ENCODE peak calls at places on chromosome 13, in six cellular contexts. Q, O, M, V, L and G are unnamed samples.

GRCh38 chr13:33678906-33679657 is 138.9 kb upstream of the RFC3 start:
- DNase-seq in O (no peak), L (peak), V (no peak), Q (no peak), M (peak), G (peak)

GRCh38 chr13:49627831-49628652 is at the start of gene ARL11:
- DNase-seq in Q (peak), L (no peak), O (no peak), M (peak), V (no peak), G (no peak)

GRCh38 chr13:22278336-22278929 is 607.6 kb downstream of the FGF9 start:
- DNase-seq in V (peak), Q (peak), M (peak), O (peak), L (peak), G (peak)

GRCh38 chr13:81872581-81872980 is 1531.7 kb upstream of the SPRY2 start:
- DNase-seq in L (no peak), Q (peak), V (peak), O (peak), M (peak), G (peak)

GRCh38 chr13:67119481-67119883 is 110.7 kb downstream of the PCDH9 start:
- DNase-seq in O (peak), Q (no peak), V (no peak), M (no peak), L (peak), G (peak)

GRCh38 chr13:62129000-62129551 is 713.4 kb upstream of the PCDH20 start:
- DNase-seq in L (no peak), O (no peak), M (no peak), Q (no peak), V (no peak), G (no peak)

GRCh38 chr13:31069808-31070544 is 91.7 kb downstream of the HSPH1 start:
- DNase-seq in Q (no peak), L (no peak), M (no peak), V (no peak), O (no peak), G (peak)

GRCh38 chr13:39498471-39499114 is 104.4 kb downstream of the LHFPL6 start:
- DNase-seq in M (no peak), L (no peak), O (no peak), Q (peak), V (no peak), G (no peak)

GRCh38 chr13:109734002-109734785 is 52.2 kb downstream of the IRS2 start:
- DNase-seq in O (no peak), L (no peak), Q (no peak), V (no peak), M (no peak), G (no peak)

GRCh38 chr13:40779049-40779448 is 8.1 kb upstream of the MRPS31 start:
- DNase-seq in M (no peak), O (no peak), L (no peak), Q (no peak), V (no peak), G (no peak)
- TF ChIP-seq EZH2phosphoT487 in M (no peak), O (no peak), L (no peak), Q (no peak), V (no peak), G (no peak)

DNA sequence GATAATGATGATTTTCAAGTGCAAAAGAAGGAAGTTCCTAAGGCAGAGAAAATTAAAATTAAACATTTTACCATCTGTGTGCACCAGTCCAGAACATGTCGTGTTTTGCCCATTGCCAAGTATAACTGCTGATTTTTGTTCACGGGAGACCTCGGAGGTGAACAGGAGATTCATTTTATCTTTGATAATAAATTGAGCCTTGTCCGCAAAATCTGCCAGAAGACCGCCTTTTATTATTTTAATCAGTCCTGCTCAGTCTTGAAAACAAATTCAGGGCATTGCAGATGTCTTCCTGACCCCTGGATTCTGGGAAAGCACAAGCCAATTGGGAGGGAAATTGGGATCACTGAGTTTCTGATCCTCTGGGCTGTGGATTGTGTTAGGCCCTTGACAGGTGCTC is 165.9 kb downstream of the STK24 start:
- DNase-seq in L (no peak), M (no peak), O (no peak), Q (no peak), V (no peak), G (no peak)
- H3K9ac ChIP-seq in L (no peak), M (no peak), O (no peak), Q (no peak), V (no peak), G (no peak)

DNA sequence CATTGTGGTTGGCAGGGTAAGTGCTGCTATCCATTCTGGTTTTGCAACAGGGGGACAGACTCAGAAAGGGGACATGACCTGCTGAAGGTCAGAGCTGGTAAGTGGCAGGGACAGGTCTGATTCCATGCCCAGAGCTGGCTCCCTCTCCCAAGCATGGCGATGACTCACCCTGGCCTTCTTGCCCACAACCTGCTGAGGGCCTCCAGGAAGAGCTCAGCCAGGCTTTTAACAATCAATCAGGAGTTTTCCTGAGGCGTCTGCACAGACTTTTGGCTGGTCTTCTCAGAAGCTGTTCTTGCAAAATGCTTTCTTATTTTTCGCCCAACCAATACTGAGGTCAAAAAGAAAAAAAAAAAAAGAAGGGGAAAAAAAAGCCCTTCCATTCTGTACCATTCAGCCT is 17.9 kb downstream of the SIAH3 start:
- DNase-seq in L (peak), V (no peak), O (peak), M (no peak), Q (no peak), G (peak)
- TF ChIP-seq EZH2phosphoT487 in L (no peak), V (no peak), O (no peak), M (no peak), Q (no peak), G (no peak)

GRCh38 chr13:26185720-26186119 is 36.4 kb downstream of the RNF6 start:
- DNase-seq in L (no peak), Q (no peak), V (no peak), O (no peak), M (no peak), G (no peak)
- H3K9ac ChIP-seq in L (peak), Q (no peak), V (no peak), O (no peak), M (peak), G (peak)

GRCh38 chr13:111976474-111977183 is 90.3 kb upstream of the SOX1 start:
- DNase-seq in V (peak), M (no peak), L (no peak), Q (no peak), O (no peak), G (no peak)
- TF ChIP-seq EZH2phosphoT487 in V (no peak), M (no peak), L (no peak), Q (no peak), O (no peak), G (no peak)

DNA sequence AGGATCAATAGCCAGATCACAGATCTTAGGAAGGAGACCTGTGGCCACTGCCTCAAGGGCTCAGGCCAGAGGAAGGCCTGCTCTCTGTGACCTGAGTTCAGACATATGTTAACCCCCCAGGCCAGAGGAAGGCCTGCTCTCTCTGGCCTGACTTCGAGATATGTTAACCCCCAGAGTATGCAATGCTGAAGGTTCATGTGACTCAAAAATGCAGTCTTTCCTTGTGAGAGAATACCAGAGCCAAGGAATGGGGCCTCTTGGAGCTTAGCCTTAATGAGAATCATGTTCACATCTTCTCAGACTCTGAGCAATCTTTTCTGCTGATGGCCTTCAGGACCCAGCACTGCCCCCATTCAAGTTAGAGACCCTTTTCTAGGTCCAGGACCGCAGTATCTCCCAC is 36.7 kb downstream of the MBNL2 start:
- DNase-seq in L (peak), O (no peak), Q (no peak), M (no peak), V (no peak), G (no peak)
- H3K9ac ChIP-seq in L (peak), O (peak), Q (no peak), M (no peak), V (peak), G (peak)

GRCh38 chr13:113861433-113862030 is 2.3 kb downstream of the GAS6 start:
- DNase-seq in L (no peak), M (peak), V (peak), O (no peak), Q (no peak), G (no peak)

GRCh38 chr13:113862191-113862765 is 1.6 kb downstream of the GAS6 start:
- DNase-seq in M (peak), L (no peak), V (no peak), O (no peak), Q (no peak), G (no peak)

GRCh38 chr13:113863511-113864302 is at the start of gene GAS6:
- DNase-seq in O (no peak), M (peak), L (peak), V (peak), Q (peak), G (peak)

GRCh38 chr13:113864303-113864890 is 521 bp upstream of the GAS6 start:
- DNase-seq in L (peak), V (peak), O (no peak), M (no peak), Q (no peak), G (no peak)

DNA sequence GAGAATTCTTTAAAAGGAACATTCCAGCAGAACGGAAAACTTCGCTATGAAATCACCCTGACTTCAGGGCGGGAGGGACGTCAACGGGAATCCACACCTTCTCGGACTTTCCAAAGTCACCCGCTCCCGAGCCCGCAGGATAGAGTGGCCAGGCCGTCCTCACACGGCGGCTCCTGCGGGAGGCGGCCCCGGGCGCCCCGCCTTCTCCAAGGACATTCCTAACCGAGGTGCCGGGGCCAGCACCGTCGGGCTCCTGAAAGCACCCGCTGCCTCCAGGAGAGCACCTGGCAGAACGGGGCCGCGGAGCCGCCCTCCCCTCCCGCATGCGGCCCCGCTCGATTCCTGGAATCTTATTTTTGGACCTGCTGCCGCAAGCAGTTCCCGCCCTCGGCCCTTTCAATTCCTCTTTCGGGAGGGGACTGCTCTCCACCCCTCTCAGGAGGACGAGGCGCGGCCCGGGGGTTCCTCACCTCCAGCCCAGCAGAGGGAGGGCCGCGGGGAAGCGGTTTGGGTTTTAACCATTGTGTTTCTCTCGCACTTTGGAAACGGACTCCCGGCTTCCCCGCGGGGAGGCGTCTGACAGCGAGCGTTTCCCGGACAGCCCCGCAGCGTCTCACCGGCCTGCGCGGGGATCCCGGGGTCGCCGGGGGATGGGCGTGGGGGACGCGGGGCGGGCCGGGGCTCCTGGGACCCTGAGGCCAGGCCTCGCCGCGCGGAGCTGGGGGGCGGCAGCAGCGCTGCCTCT is 938 bp downstream of the GAS6 start:
- DNase-seq in M (peak), L (peak), V (peak), O (no peak), Q (peak), G (no peak)
- TF ChIP-seq EZH2phosphoT487 in M (no peak), L (no peak), V (no peak), O (no peak), Q (no peak), G (no peak)